ENCODE peak calls at places on chromosomes 3 and 15, in ten cellular contexts. One of them, this sample, is unnamed.

GRCh38 chr3:36741285-36741684 is 23.1 kb downstream of the DCLK3 start:
- DNase-seq in transverse colon: no peak
- DNase-seq in DMS153: no peak
- DNase-seq in B cell: no peak
- DNase-seq in RPMI7951: peak
- DNase-seq in psoas muscle: no peak
- DNase-seq in left ventricle myocardium inferior: no peak
- DNase-seq in HAP-1: no peak
- DNase-seq in GM20000: no peak
- DNase-seq in NCI-H1417: no peak
- DNase-seq in this sample: no peak

GRCh38 chr3:131072845-131073244 is 46.2 kb downstream of the NEK11 start:
- DNase-seq in transverse colon: no peak
- DNase-seq in DMS153: no peak
- DNase-seq in B cell: no peak
- DNase-seq in RPMI7951: peak
- DNase-seq in psoas muscle: no peak
- DNase-seq in left ventricle myocardium inferior: no peak
- DNase-seq in HAP-1: no peak
- DNase-seq in GM20000: no peak
- DNase-seq in NCI-H1417: no peak
- DNase-seq in this sample: no peak

GRCh38 chr3:142007710-142008399 is 131.4 kb downstream of the ATP1B3 start:
- DNase-seq in transverse colon: no peak
- DNase-seq in DMS153: no peak
- DNase-seq in B cell: no peak
- DNase-seq in RPMI7951: no peak
- DNase-seq in psoas muscle: no peak
- DNase-seq in left ventricle myocardium inferior: no peak
- DNase-seq in HAP-1: no peak
- DNase-seq in GM20000: no peak
- DNase-seq in NCI-H1417: no peak
- DNase-seq in this sample: no peak

GRCh38 chr3:148330486-148330885 is 367.2 kb upstream of the AGTR1 start:
- DNase-seq in transverse colon: no peak
- DNase-seq in DMS153: no peak
- DNase-seq in B cell: no peak
- DNase-seq in RPMI7951: no peak
- DNase-seq in psoas muscle: no peak
- DNase-seq in left ventricle myocardium inferior: no peak
- DNase-seq in HAP-1: no peak
- DNase-seq in GM20000: no peak
- DNase-seq in NCI-H1417: peak
- DNase-seq in this sample: no peak

GRCh38 chr3:56928379-56929068 is 126.8 kb upstream of the ARHGEF3 start:
- DNase-seq in transverse colon: no peak
- DNase-seq in DMS153: no peak
- DNase-seq in B cell: no peak
- DNase-seq in RPMI7951: peak
- DNase-seq in psoas muscle: no peak
- DNase-seq in left ventricle myocardium inferior: no peak
- DNase-seq in HAP-1: no peak
- DNase-seq in GM20000: no peak
- DNase-seq in NCI-H1417: no peak
- DNase-seq in this sample: no peak

GRCh38 chr15:45855907-45856579 is 221.2 kb downstream of the SQOR start:
- DNase-seq in transverse colon: no peak
- DNase-seq in DMS153: peak
- DNase-seq in B cell: no peak
- DNase-seq in RPMI7951: peak
- DNase-seq in psoas muscle: no peak
- DNase-seq in left ventricle myocardium inferior: no peak
- DNase-seq in HAP-1: no peak
- DNase-seq in GM20000: no peak
- DNase-seq in NCI-H1417: no peak
- DNase-seq in this sample: no peak

GRCh38 chr3:178754852-178755510 is 218.7 kb downstream of the KCNMB2 start:
- DNase-seq in transverse colon: no peak
- DNase-seq in DMS153: no peak
- DNase-seq in B cell: no peak
- DNase-seq in RPMI7951: no peak
- DNase-seq in psoas muscle: no peak
- DNase-seq in left ventricle myocardium inferior: no peak
- DNase-seq in HAP-1: no peak
- DNase-seq in GM20000: no peak
- DNase-seq in NCI-H1417: no peak
- DNase-seq in this sample: no peak

GRCh38 chr3:54733079-54733478 is 194.8 kb downstream of the LRTM1 start:
- DNase-seq in transverse colon: no peak
- DNase-seq in DMS153: no peak
- DNase-seq in B cell: no peak
- DNase-seq in RPMI7951: no peak
- DNase-seq in psoas muscle: no peak
- DNase-seq in left ventricle myocardium inferior: no peak
- DNase-seq in HAP-1: no peak
- DNase-seq in GM20000: no peak
- DNase-seq in NCI-H1417: no peak
- DNase-seq in this sample: no peak

GRCh38 chr3:30199096-30199734 is 407.2 kb upstream of the TGFBR2 start:
- DNase-seq in transverse colon: peak
- DNase-seq in DMS153: no peak
- DNase-seq in B cell: peak
- DNase-seq in RPMI7951: peak
- DNase-seq in psoas muscle: peak
- DNase-seq in left ventricle myocardium inferior: peak
- DNase-seq in HAP-1: peak
- DNase-seq in GM20000: peak
- DNase-seq in NCI-H1417: peak
- DNase-seq in this sample: no peak

GRCh38 chr3:170128259-170128976 is 53.1 kb downstream of the PHC3 start:
- DNase-seq in transverse colon: peak
- DNase-seq in DMS153: no peak
- DNase-seq in B cell: peak
- DNase-seq in RPMI7951: no peak
- DNase-seq in psoas muscle: no peak
- DNase-seq in left ventricle myocardium inferior: no peak
- DNase-seq in HAP-1: no peak
- DNase-seq in GM20000: peak
- DNase-seq in NCI-H1417: peak
- DNase-seq in this sample: no peak

GRCh38 chr3:130712718-130713423 is 33.8 kb downstream of the PIK3R4 start:
- DNase-seq in transverse colon: no peak
- DNase-seq in DMS153: no peak
- DNase-seq in B cell: no peak
- DNase-seq in RPMI7951: no peak
- DNase-seq in psoas muscle: no peak
- DNase-seq in left ventricle myocardium inferior: no peak
- DNase-seq in HAP-1: no peak
- DNase-seq in GM20000: no peak
- DNase-seq in NCI-H1417: no peak
- DNase-seq in this sample: no peak

GRCh38 chr3:166060789-166061479 is 223.7 kb upstream of the BCHE start:
- DNase-seq in transverse colon: no peak
- DNase-seq in DMS153: no peak
- DNase-seq in B cell: no peak
- DNase-seq in RPMI7951: no peak
- DNase-seq in psoas muscle: no peak
- DNase-seq in left ventricle myocardium inferior: no peak
- DNase-seq in HAP-1: no peak
- DNase-seq in GM20000: no peak
- DNase-seq in NCI-H1417: peak
- DNase-seq in this sample: no peak

GRCh38 chr3:153906366-153906765 is 214.8 kb upstream of the ARHGEF26 start:
- DNase-seq in transverse colon: no peak
- DNase-seq in DMS153: no peak
- DNase-seq in B cell: no peak
- DNase-seq in RPMI7951: no peak
- DNase-seq in psoas muscle: no peak
- DNase-seq in left ventricle myocardium inferior: no peak
- DNase-seq in HAP-1: no peak
- DNase-seq in GM20000: no peak
- DNase-seq in NCI-H1417: no peak
- DNase-seq in this sample: no peak

GRCh38 chr15:33910741-33911140 is 57.6 kb upstream of the CHRM5 start:
- DNase-seq in transverse colon: no peak
- DNase-seq in DMS153: no peak
- DNase-seq in B cell: no peak
- DNase-seq in RPMI7951: peak
- DNase-seq in psoas muscle: no peak
- DNase-seq in left ventricle myocardium inferior: no peak
- DNase-seq in HAP-1: no peak
- DNase-seq in GM20000: no peak
- DNase-seq in NCI-H1417: no peak
- DNase-seq in this sample: no peak

GRCh38 chr3:94440767-94441493 is 378.1 kb downstream of the NSUN3 start:
- DNase-seq in transverse colon: no peak
- DNase-seq in DMS153: no peak
- DNase-seq in B cell: no peak
- DNase-seq in RPMI7951: peak
- DNase-seq in psoas muscle: no peak
- DNase-seq in left ventricle myocardium inferior: no peak
- DNase-seq in HAP-1: no peak
- DNase-seq in GM20000: no peak
- DNase-seq in NCI-H1417: no peak
- DNase-seq in this sample: no peak

GRCh38 chr15:70479785-70480184 is 283.6 kb downstream of the UACA start:
- DNase-seq in transverse colon: no peak
- DNase-seq in DMS153: no peak
- DNase-seq in B cell: peak
- DNase-seq in RPMI7951: no peak
- DNase-seq in psoas muscle: no peak
- DNase-seq in left ventricle myocardium inferior: no peak
- DNase-seq in HAP-1: no peak
- DNase-seq in GM20000: peak
- DNase-seq in NCI-H1417: no peak
- DNase-seq in this sample: no peak